ENCODE peak calls at places on chromosomes 12 and 14, in nine cellular contexts. K is A549, B is ascending aorta, A is HCT116, I is progenitor cell of endocrine pancreas, J is astrocyte of the cerebellum, X is type B pancreatic cell, W is neural crest cell, M is cardiac muscle cell. T is an unnamed sample.

GRCh38 chr14:78754059-78754458 is 583.9 kb downstream of the NRXN3 start:
- DNase-seq in X (no peak), B (no peak), W (no peak), K (no peak), A (no peak), I (no peak), M (no peak), J (no peak), T (no peak)

GRCh38 chr12:6182279-6182898 is 17.8 kb upstream of the CD9 start:
- DNase-seq in X (no peak), B (no peak), I (no peak), M (peak; percentile 84), K (no peak), J (no peak), A (no peak), W (peak; percentile 46), T (no peak)

GRCh38 chr14:83251402-83251801 is 1717.7 kb upstream of the SEL1L start:
- DNase-seq in J (no peak), A (no peak), X (no peak), M (no peak), W (no peak), B (no peak), I (no peak), K (no peak), T (no peak)

GRCh38 chr12:117778656-117779055 is 190.1 kb downstream of the KSR2 start:
- DNase-seq in K (no peak), X (no peak), B (no peak), W (no peak), J (no peak), A (no peak), M (no peak), I (no peak), T (no peak)

GRCh38 chr12:132631357-132632065 is 12.9 kb downstream of the P2RX2 start:
- DNase-seq in X (no peak), B (no peak), W (no peak), K (no peak), I (no peak), M (no peak), J (no peak), A (no peak), T (no peak)

GRCh38 chr12:109988903-109989302 is 7.3 kb downstream of the GIT2 start:
- DNase-seq in A (no peak), M (no peak), K (no peak), B (no peak), J (no peak), I (no peak), X (no peak), W (no peak), T (no peak)

GRCh38 chr12:30457621-30458289 is 237.9 kb downstream of the IPO8 start:
- DNase-seq in X (no peak), J (peak; percentile 23), I (no peak), K (no peak), M (peak; percentile 93), A (peak; percentile 75), B (no peak), W (no peak), T (no peak)

GRCh38 chr12:121034906-121035305 is 4.1 kb downstream of the OASL start:
- DNase-seq in A (no peak), W (no peak), X (no peak), M (no peak), K (no peak), B (no peak), J (no peak), I (no peak), T (no peak)

GRCh38 chr12:95700316-95700785 is 90.2 kb downstream of the NTN4 start:
- DNase-seq in A (no peak), X (no peak), W (no peak), I (no peak), B (peak; percentile 13), J (peak; percentile 98), M (peak; percentile 74), K (no peak), T (no peak)

GRCh38 chr14:98136019-98136418 is 1136.0 kb downstream of the BCL11B start:
- DNase-seq in M (no peak), X (no peak), K (no peak), B (no peak), I (no peak), J (no peak), A (no peak), W (no peak), T (no peak)

GRCh38 chr12:39199371-39199770 is 243.5 kb downstream of the KIF21A start:
- DNase-seq in W (no peak), I (no peak), M (peak; percentile 20), J (no peak), K (no peak), B (no peak), A (no peak), X (no peak), T (no peak)

GRCh38 chr12:65940744-65941143 is 116.5 kb downstream of the HMGA2 start:
- DNase-seq in J (no peak), M (no peak), K (no peak), I (no peak), A (no peak), X (no peak), B (no peak), W (no peak), T (no peak)

GRCh38 chr12:57521475-57522018 is 1.1 kb upstream of the MBD6 start:
- DNase-seq in J (no peak), X (no peak), B (no peak), A (no peak), W (peak; percentile 28), K (no peak), I (no peak), M (peak; percentile 58), T (no peak)

GRCh38 chr12:11508699-11509098 is 113.3 kb upstream of the PRB2 start:
- DNase-seq in M (peak; percentile 28), W (no peak), A (no peak), K (no peak), J (peak; percentile 47), X (no peak), I (no peak), B (no peak), T (no peak)

GRCh38 chr12:11510671-11511070 is 115.3 kb upstream of the PRB2 start:
- DNase-seq in K (no peak), X (no peak), A (no peak), W (no peak), B (no peak), I (no peak), J (no peak), M (no peak), T (no peak)

GRCh38 chr12:11517080-11517479 is 121.7 kb upstream of the PRB2 start:
- DNase-seq in X (no peak), J (no peak), A (no peak), I (no peak), K (no peak), M (no peak), W (no peak), B (no peak), T (no peak)

GRCh38 chr12:11513288-11513687 is 117.9 kb upstream of the PRB2 start:
- DNase-seq in I (no peak), X (no peak), W (no peak), K (peak; percentile 24), B (no peak), A (peak; percentile 23), M (no peak), J (no peak), T (no peak)
- TF ChIP-seq CTCF in I (no peak), X (peak; percentile 35), W (peak; percentile 26), K (no peak), B (no peak), A (peak; percentile 45), M (peak; percentile 15), J (peak; percentile 29), T (no peak)

DNA sequence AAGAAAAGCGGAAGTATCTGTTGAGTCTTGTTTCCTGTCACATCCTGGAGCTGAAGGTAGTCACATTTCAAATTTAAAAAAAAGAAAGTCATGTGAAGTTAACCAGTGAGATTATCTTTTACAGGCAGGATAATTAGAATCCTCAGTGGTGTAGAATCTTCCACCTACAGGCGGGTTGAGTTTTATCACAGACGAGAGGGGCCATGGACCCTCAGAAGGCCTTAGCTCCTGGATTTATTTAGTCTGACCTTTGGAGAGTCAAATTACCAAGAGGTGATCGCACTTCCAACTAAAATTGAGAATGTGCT is 13.0 kb upstream of the GNG2 start:
- DNase-seq in W (no peak), X (no peak), J (no peak), I (no peak), A (no peak), M (no peak), B (no peak), K (no peak), T (no peak)
- TF ChIP-seq CTCF in W (no peak), X (no peak), J (no peak), I (no peak), A (no peak), M (no peak), B (no peak), K (no peak), T (no peak)

GRCh38 chr12:3964404-3964803 is 91.2 kb upstream of the PARP11 start:
- DNase-seq in K (peak; percentile 26), M (peak; percentile 5), B (no peak), X (no peak), W (peak; percentile 38), I (no peak), J (no peak), A (peak; percentile 1), T (no peak)
- TF ChIP-seq CTCF in K (no peak), M (no peak), B (peak; percentile 23), X (peak; percentile 67), W (peak; percentile 56), I (peak; percentile 56), J (no peak), A (peak; percentile 20), T (no peak)

GRCh38 chr12:25839470-25839869 is 119.0 kb upstream of the RASSF8 start:
- DNase-seq in B (no peak), M (peak; percentile 58), A (no peak), J (no peak), I (no peak), K (no peak), X (no peak), W (no peak), T (no peak)

GRCh38 chr12:25843976-25844375 is 114.5 kb upstream of the RASSF8 start:
- DNase-seq in A (no peak), M (no peak), X (no peak), K (no peak), J (no peak), I (no peak), B (no peak), W (no peak), T (no peak)

GRCh38 chr12:25845415-25845814 is 113.1 kb upstream of the RASSF8 start:
- DNase-seq in A (no peak), J (no peak), X (no peak), M (no peak), B (no peak), I (no peak), W (no peak), K (no peak), T (no peak)

GRCh38 chr12:25838007-25838406 is 120.5 kb upstream of the RASSF8 start:
- DNase-seq in K (no peak), B (no peak), J (no peak), M (no peak), A (no peak), I (no peak), W (no peak), X (no peak), T (no peak)

DNA sequence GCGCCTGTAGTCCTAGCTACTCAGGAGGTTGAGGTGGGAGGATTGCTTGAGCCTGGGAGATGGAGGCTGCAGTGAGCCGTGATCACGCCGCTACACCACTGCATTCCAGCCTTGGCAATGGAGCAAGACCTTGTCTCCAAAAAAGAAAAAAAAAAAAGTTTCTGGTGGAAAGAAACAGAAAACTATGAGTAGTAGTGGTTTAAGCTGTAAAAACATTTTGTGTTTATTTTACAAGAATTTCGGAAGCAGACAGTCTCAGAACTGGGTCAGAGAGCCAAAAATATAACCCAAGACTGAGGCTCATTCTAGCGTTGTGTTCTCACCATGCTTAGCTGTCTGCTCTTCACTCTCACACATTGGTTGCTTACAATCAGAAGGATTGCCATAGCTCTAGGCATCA is 117.8 kb upstream of the RASSF8 start:
- DNase-seq in K (no peak), B (no peak), X (no peak), M (peak; percentile 20), J (peak; percentile 9), W (no peak), I (no peak), A (no peak), T (no peak)
- TF ChIP-seq CTCF in K (no peak), B (no peak), X (no peak), M (no peak), J (no peak), W (no peak), I (no peak), A (no peak), T (no peak)

T was measured in omental fat pad.